ENCODE peak calls at places on chromosomes 13 and 19, in four cellular contexts. J, Q, W and H are unnamed samples.
A peak's percentile ranks its signal among the peaks of the same experiment; 100 is the strongest.

GRCh38 chr19:41939861-41940442 is 11.7 kb upstream of the ERFL start:
- DNase-seq in Q (no peak), J (no peak), W (peak; percentile 52), H (no peak)

GRCh38 chr19:46944918-46945628 is 74.6 kb upstream of the NPAS1 start:
- DNase-seq in Q (no peak), W (peak; percentile 81), J (peak; percentile 53), H (no peak)

GRCh38 chr13:113996081-113996911 is 22.4 kb upstream of the C13orf46 start:
- DNase-seq in Q (no peak), J (no peak), W (no peak), H (no peak)

GRCh38 chr19:15622991-15623390 is 8.0 kb downstream of the CYP4F8 start:
- DNase-seq in J (peak; percentile 49), W (no peak), Q (no peak), H (no peak)

GRCh38 chr19:40398417-40399056 is 8.6 kb upstream of the HIPK4 start:
- DNase-seq in J (peak; percentile 78), W (no peak), Q (peak; percentile 42), H (peak; percentile 82)

GRCh38 chr13:44364601-44365000 is 9.0 kb upstream of the SERP2 start:
- DNase-seq in J (no peak), W (no peak), Q (no peak), H (peak; percentile 96)

GRCh38 chr13:108018371-108018870 is 196.9 kb downstream of the LIG4 start:
- DNase-seq in Q (no peak), W (no peak), J (no peak), H (no peak)

GRCh38 chr13:113774177-113775107 is 15.4 kb downstream of the TMEM255B start:
- DNase-seq in W (no peak), J (no peak), Q (no peak), H (no peak)

GRCh38 chr13:28394422-28394821 is 100.5 kb downstream of the FLT1 start:
- DNase-seq in Q (no peak), J (no peak), W (no peak), H (no peak)

GRCh38 chr13:40422588-40423235 is 243.7 kb downstream of the FOXO1 start:
- DNase-seq in W (no peak), J (no peak), Q (no peak), H (no peak)

GRCh38 chr19:19404879-19405860 is at the start of gene GATAD2A:
- DNase-seq in W (peak; percentile 98), J (peak; percentile 96), Q (peak; percentile 85), H (peak; percentile 95)

GRCh38 chr13:48155850-48156249 is 60.9 kb upstream of the MED4 start:
- DNase-seq in W (peak; percentile 7), Q (no peak), J (no peak), H (no peak)

GRCh38 chr13:98848736-98849135 is 96.3 kb upstream of the SLC15A1 start:
- DNase-seq in Q (no peak), J (no peak), W (peak; percentile 7), H (no peak)

GRCh38 chr19:55390461-55390880 is 4.7 kb downstream of the RPL28 start:
- DNase-seq in Q (no peak), J (no peak), W (no peak), H (no peak)

GRCh38 chr19:47781590-47782318 is 3.3 kb downstream of the SELENOW start:
- DNase-seq in W (no peak), Q (no peak), J (peak; percentile 41), H (peak; percentile 25)

GRCh38 chr13:26075498-26075897 is 23.7 kb upstream of the SHISA2 start:
- DNase-seq in W (peak; percentile 31), Q (no peak), J (no peak), H (no peak)

GRCh38 chr13:82330499-82330898 is 1551.8 kb downstream of the SLITRK1 start:
- DNase-seq in Q (peak; percentile 16), W (peak; percentile 20), J (no peak), H (peak; percentile 3)

GRCh38 chr13:47184311-47184710 is 287.5 kb upstream of the HTR2A start:
- DNase-seq in J (no peak), W (peak; percentile 5), Q (no peak), H (no peak)

GRCh38 chr19:48970923-48971395 is 5.8 kb downstream of the FTL start:
- DNase-seq in Q (no peak), J (peak; percentile 81), W (peak; percentile 89), H (peak; percentile 82)

GRCh38 chr19:49094505-49095482 is 9.5 kb downstream of the SNRNP70 start:
- DNase-seq in J (no peak), Q (no peak), W (no peak), H (no peak)

GRCh38 chr13:31625115-31625514 is 114.2 kb upstream of the RXFP2 start:
- DNase-seq in Q (no peak), W (no peak), J (no peak), H (no peak)

GRCh38 chr13:20658451-20658850 is 45.0 kb upstream of the IL17D start:
- DNase-seq in W (no peak), Q (no peak), J (no peak), H (no peak)

GRCh38 chr13:27425918-27426630 is 1.7 kb downstream of the GTF3A start:
- DNase-seq in J (peak; percentile 90), Q (no peak), W (peak; percentile 79), H (peak; percentile 31)

GRCh38 chr19:49437231-49437630 is 4.1 kb downstream of the SLC17A7 start:
- DNase-seq in W (no peak), J (no peak), Q (no peak), H (no peak)

GRCh38 chr13:73767747-73768315 is 366.4 kb downstream of the KLF12 start:
- DNase-seq in J (peak; percentile 44), Q (peak; percentile 6), W (peak; percentile 7), H (no peak)

DNA sequence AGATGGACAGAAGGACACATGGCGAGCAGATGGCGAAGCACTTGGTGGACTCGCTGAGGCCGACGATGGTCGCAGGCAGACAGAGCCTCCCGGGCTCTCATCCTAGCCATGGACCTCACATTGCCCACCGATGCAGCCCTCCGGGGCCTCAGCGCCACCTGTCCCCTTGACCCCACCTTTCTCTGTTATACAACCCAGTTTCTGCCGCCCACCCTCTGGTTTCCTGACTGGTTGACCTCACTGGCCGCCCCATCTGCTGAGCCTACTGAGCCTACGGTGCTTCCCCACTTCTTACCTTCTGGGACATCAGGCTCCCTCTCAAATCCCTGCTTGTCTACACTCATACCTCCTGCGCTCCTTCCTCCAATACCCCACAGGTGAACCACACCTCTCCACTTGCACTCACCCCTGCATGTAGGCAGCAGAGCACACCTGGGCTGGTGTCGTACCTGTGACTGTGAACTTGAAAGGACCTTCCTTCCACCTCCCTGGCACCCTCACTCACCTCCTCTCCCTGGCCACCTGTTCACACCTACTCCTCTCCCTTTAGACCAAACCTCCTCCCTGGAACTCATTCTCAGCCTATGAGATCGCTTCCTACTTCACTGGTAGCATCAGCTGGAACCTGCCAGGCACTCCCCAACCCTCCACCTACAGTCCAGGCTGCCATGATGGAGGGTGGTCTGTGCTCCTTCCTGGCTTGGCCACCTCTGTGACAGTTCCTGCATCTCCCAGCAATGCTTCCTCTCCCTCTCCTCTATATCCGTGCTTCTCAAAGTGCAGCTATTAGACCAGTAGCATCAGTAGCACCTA is 36.1 kb downstream of the HPN start:
- DNase-seq in W (no peak), J (no peak), Q (no peak), H (no peak)
- H3K9ac ChIP-seq in W (no peak overlapping the region), J (no peak overlapping the region), Q (no peak overlapping the region), H (no peak overlapping the region)

GRCh38 chr19:53775524-53775923 is 48.6 kb downstream of the NLRP12 start:
- DNase-seq in J (no peak), W (no peak), Q (no peak), H (no peak)

GRCh38 chr19:53771133-53771532 is 53.0 kb downstream of the NLRP12 start:
- DNase-seq in Q (no peak), W (no peak), J (no peak), H (peak; percentile 98)

GRCh38 chr19:53768401-53768800 is 55.7 kb downstream of the NLRP12 start:
- DNase-seq in W (no peak), J (no peak), Q (no peak), H (no peak)

GRCh38 chr19:53772943-53773342 is 51.2 kb downstream of the NLRP12 start:
- DNase-seq in Q (peak; percentile 42), W (peak; percentile 76), J (peak; percentile 56), H (peak; percentile 83)

DNA sequence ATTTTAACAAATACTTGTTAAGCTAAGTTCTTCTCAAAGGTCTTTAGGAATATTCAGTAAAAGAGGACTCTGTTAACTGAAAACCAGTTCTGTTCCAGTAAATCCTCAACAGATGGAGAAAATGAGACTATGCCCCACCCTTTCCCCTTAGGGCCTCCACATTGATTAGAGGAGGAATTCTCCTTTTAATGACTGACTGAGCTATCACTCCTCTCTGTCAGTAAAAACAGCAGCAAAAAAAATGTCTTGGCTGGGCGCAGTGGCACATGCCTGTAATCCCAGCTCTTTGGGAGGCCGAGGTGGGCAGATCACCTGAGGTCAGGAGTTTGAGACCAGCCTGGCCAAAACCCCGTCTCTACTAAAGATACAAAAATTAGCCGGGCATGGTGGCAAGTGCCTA is 50.1 kb downstream of the NLRP12 start:
- DNase-seq in J (no peak), W (no peak), Q (no peak), H (no peak)
- H3K9ac ChIP-seq in J (no peak overlapping the region), W (no peak overlapping the region), Q (no peak overlapping the region), H (no peak overlapping the region)

DNA sequence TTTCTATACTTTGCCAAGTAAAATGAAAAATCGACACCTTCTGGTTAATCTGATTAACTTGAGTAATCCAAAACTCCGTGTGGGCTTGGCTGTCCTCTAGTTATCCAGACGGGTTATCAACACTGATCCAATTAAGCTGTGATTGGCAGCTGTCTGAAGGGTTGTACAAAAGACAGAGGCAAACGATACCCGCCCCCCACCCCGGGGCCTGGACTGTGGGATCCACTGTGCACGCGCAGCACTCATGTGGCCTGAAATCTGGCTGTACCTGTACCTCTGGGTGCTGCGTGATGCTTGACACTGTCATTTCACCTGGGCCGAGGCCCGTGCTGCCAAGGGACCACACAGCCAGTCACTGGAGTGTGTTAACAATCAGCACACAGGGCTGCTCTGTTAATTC is 53.5 kb downstream of the COL4A2 start:
- DNase-seq in J (no peak), W (no peak), Q (no peak), H (no peak)
- H3K9ac ChIP-seq in J (peak overlapping the region; percentile 51), W (peak overlapping the region; percentile 24), Q (no peak overlapping the region), H (no peak overlapping the region)

DNA sequence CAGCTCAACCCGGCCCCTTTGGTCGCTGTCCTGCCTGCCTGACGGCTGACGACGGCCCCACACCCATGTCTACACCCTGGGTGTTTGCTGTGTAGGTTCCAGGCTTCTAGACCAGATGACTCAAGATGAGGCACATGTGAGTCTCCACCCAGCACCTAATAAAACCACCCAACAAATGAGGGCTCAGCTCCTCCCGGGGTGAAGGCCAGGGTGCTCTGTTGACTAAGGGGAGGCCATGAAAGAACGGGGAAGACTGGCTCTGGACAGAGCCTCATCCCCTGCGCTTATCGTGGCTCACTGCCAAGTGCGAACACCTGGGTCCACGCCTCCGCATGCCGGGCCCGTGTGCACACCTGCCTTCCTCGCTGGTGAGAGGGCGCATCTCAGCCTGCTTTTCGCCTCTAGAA is 39.6 kb downstream of the COL4A2 start:
- DNase-seq in W (no peak), Q (no peak), J (peak; percentile 91), H (peak; percentile 63)
- H3K9ac ChIP-seq in W (no peak overlapping the region), Q (no peak overlapping the region), J (no peak overlapping the region), H (no peak overlapping the region)

DNA sequence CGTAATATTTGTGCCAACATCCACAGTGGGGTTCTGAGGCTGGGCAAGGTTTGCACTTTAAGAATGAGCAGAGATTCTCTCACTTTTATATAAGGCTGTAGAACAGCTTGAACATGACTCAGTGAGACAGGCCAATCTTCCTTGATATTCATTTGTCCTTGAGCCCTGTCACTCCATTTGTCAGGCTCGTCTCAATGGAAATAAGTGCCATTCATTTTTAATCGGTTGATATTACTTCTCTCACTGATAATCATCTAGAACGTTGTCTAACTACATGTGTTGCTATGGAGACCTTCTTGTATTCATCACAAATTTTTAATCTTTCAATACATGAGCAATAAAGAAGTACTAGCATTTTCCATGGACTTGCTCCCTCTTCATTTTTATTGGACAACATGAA is 1178.6 kb upstream of the ATXN8OS start:
- DNase-seq in W (no peak), J (no peak), Q (no peak), H (no peak)
- H3K9ac ChIP-seq in W (no peak overlapping the region), J (no peak overlapping the region), Q (no peak overlapping the region), H (no peak overlapping the region)